ENCODE peak calls at places on chromosome 11, in six cellular contexts. One of them, this sample, is unnamed.

GRCh38 chr11:76095891-76096290 is 110.4 kb downstream of the WNT11 start:
- DNase-seq in neural progenitor cell: no peak
- DNase-seq in H1: no peak
- DNase-seq in astrocyte of the spinal cord: no peak
- DNase-seq in mammary epithelial cell: no peak
- DNase-seq in fibroblast of the aortic adventitia: no peak
- DNase-seq in this sample: no peak

GRCh38 chr11:21323617-21324016 is 654.2 kb downstream of the NELL1 start:
- DNase-seq in neural progenitor cell: peak
- DNase-seq in H1: no peak
- DNase-seq in mammary epithelial cell: no peak
- DNase-seq in fibroblast of the aortic adventitia: no peak
- DNase-seq in astrocyte of the spinal cord: no peak
- DNase-seq in this sample: no peak

GRCh38 chr11:92204731-92205130 is 19.9 kb upstream of the FAT3 start:
- DNase-seq in neural progenitor cell: no peak
- DNase-seq in fibroblast of the aortic adventitia: peak
- DNase-seq in H1: no peak
- DNase-seq in mammary epithelial cell: no peak
- DNase-seq in astrocyte of the spinal cord: peak
- DNase-seq in this sample: peak

GRCh38 chr11:69172674-69173073 is 16.9 kb downstream of the SMIM38 start:
- DNase-seq in neural progenitor cell: no peak
- DNase-seq in mammary epithelial cell: peak
- DNase-seq in H1: no peak
- DNase-seq in fibroblast of the aortic adventitia: no peak
- DNase-seq in astrocyte of the spinal cord: no peak
- DNase-seq in this sample: peak

GRCh38 chr11:76209671-76209955 is 3.3 kb upstream of the WNT11 start:
- DNase-seq in neural progenitor cell: no peak
- DNase-seq in astrocyte of the spinal cord: no peak
- DNase-seq in H1: no peak
- DNase-seq in fibroblast of the aortic adventitia: no peak
- DNase-seq in mammary epithelial cell: no peak
- DNase-seq in this sample: no peak

GRCh38 chr11:2092464-2092910 is 46.7 kb downstream of the IGF2 start:
- DNase-seq in H1: no peak
- DNase-seq in neural progenitor cell: no peak
- DNase-seq in astrocyte of the spinal cord: no peak
- DNase-seq in fibroblast of the aortic adventitia: no peak
- DNase-seq in mammary epithelial cell: no peak
- DNase-seq in this sample: no peak

GRCh38 chr11:15725246-15725645 is 610.5 kb downstream of the INSC start:
- DNase-seq in astrocyte of the spinal cord: no peak
- DNase-seq in mammary epithelial cell: no peak
- DNase-seq in fibroblast of the aortic adventitia: no peak
- DNase-seq in neural progenitor cell: no peak
- DNase-seq in H1: no peak
- DNase-seq in this sample: no peak

GRCh38 chr11:94493146-94493442 is 550 bp downstream of the MRE11 start:
- DNase-seq in mammary epithelial cell: no peak
- DNase-seq in fibroblast of the aortic adventitia: peak
- DNase-seq in neural progenitor cell: no peak
- DNase-seq in H1: no peak
- DNase-seq in astrocyte of the spinal cord: no peak
- DNase-seq in this sample: no peak

GRCh38 chr11:12636871-12637410 is 37.3 kb upstream of the TEAD1 start:
- DNase-seq in mammary epithelial cell: no peak
- DNase-seq in neural progenitor cell: no peak
- DNase-seq in fibroblast of the aortic adventitia: no peak
- DNase-seq in H1: no peak
- DNase-seq in astrocyte of the spinal cord: no peak
- DNase-seq in this sample: no peak

GRCh38 chr11:926341-926916 is 759 bp downstream of the AP2A2 start:
- DNase-seq in mammary epithelial cell: peak
- DNase-seq in H1: no peak
- DNase-seq in astrocyte of the spinal cord: peak
- DNase-seq in neural progenitor cell: peak
- DNase-seq in fibroblast of the aortic adventitia: peak
- DNase-seq in this sample: peak

GRCh38 chr11:78427615-78428272 is 10.1 kb upstream of the GAB2 start:
- DNase-seq in neural progenitor cell: no peak
- DNase-seq in fibroblast of the aortic adventitia: no peak
- DNase-seq in mammary epithelial cell: peak
- DNase-seq in astrocyte of the spinal cord: no peak
- DNase-seq in H1: no peak
- DNase-seq in this sample: no peak

GRCh38 chr11:97860237-97860636 is 1160.5 kb upstream of the CNTN5 start:
- DNase-seq in fibroblast of the aortic adventitia: peak
- DNase-seq in mammary epithelial cell: no peak
- DNase-seq in astrocyte of the spinal cord: no peak
- DNase-seq in H1: no peak
- DNase-seq in neural progenitor cell: no peak
- DNase-seq in this sample: peak

GRCh38 chr11:17479284-17480214 is 2.9 kb upstream of the ABCC8 start:
- DNase-seq in H1: peak
- DNase-seq in fibroblast of the aortic adventitia: peak
- DNase-seq in astrocyte of the spinal cord: peak
- DNase-seq in mammary epithelial cell: peak
- DNase-seq in neural progenitor cell: peak
- DNase-seq in this sample: peak

GRCh38 chr11:459511-460220 is 9.6 kb downstream of the PTDSS2 start:
- DNase-seq in fibroblast of the aortic adventitia: peak
- DNase-seq in neural progenitor cell: no peak
- DNase-seq in mammary epithelial cell: no peak
- DNase-seq in H1: no peak
- DNase-seq in astrocyte of the spinal cord: no peak
- DNase-seq in this sample: no peak

GRCh38 chr11:19673924-19674390 is 38.7 kb upstream of the NAV2 start:
- DNase-seq in astrocyte of the spinal cord: peak
- DNase-seq in neural progenitor cell: peak
- DNase-seq in fibroblast of the aortic adventitia: peak
- DNase-seq in mammary epithelial cell: no peak
- DNase-seq in H1: no peak
- DNase-seq in this sample: peak

GRCh38 chr11:15897211-15897960 is 459.0 kb downstream of the SOX6 start:
- DNase-seq in H1: no peak
- DNase-seq in astrocyte of the spinal cord: no peak
- DNase-seq in fibroblast of the aortic adventitia: peak
- DNase-seq in mammary epithelial cell: peak
- DNase-seq in neural progenitor cell: no peak
- DNase-seq in this sample: peak

GRCh38 chr11:32918427-32918826 is 25.8 kb downstream of the QSER1 start:
- DNase-seq in neural progenitor cell: no peak
- DNase-seq in mammary epithelial cell: peak
- DNase-seq in fibroblast of the aortic adventitia: no peak
- DNase-seq in H1: no peak
- DNase-seq in astrocyte of the spinal cord: no peak
- DNase-seq in this sample: no peak

GRCh38 chr11:66848671-66849500 is 5.6 kb downstream of the RCE1 start:
- DNase-seq in fibroblast of the aortic adventitia: no peak
- DNase-seq in neural progenitor cell: no peak
- DNase-seq in H1: no peak
- DNase-seq in mammary epithelial cell: no peak
- DNase-seq in astrocyte of the spinal cord: no peak
- DNase-seq in this sample: no peak

GRCh38 chr11:114440971-114441810 is 1.9 kb downstream of the REXO2 start:
- DNase-seq in fibroblast of the aortic adventitia: no peak
- DNase-seq in H1: no peak
- DNase-seq in astrocyte of the spinal cord: no peak
- DNase-seq in neural progenitor cell: no peak
- DNase-seq in mammary epithelial cell: no peak
- DNase-seq in this sample: peak

GRCh38 chr11:114440121-114440860 is 1.0 kb downstream of the REXO2 start:
- DNase-seq in fibroblast of the aortic adventitia: peak
- DNase-seq in H1: no peak
- DNase-seq in astrocyte of the spinal cord: no peak
- DNase-seq in mammary epithelial cell: no peak
- DNase-seq in neural progenitor cell: peak
- DNase-seq in this sample: peak

GRCh38 chr11:114438303-114438702 is 964 bp upstream of the REXO2 start:
- DNase-seq in neural progenitor cell: peak
- DNase-seq in fibroblast of the aortic adventitia: no peak
- DNase-seq in astrocyte of the spinal cord: no peak
- DNase-seq in H1: no peak
- DNase-seq in mammary epithelial cell: peak
- DNase-seq in this sample: peak

GRCh38 chr11:114441921-114442320 is 2.7 kb downstream of the REXO2 start:
- DNase-seq in H1: no peak
- DNase-seq in neural progenitor cell: no peak
- DNase-seq in mammary epithelial cell: no peak
- DNase-seq in fibroblast of the aortic adventitia: peak
- DNase-seq in astrocyte of the spinal cord: no peak
- DNase-seq in this sample: no peak

GRCh38 chr11:114439229-114440120 is at the start of gene REXO2:
- DNase-seq in H1: peak
- DNase-seq in fibroblast of the aortic adventitia: peak
- DNase-seq in mammary epithelial cell: peak
- DNase-seq in neural progenitor cell: peak
- DNase-seq in astrocyte of the spinal cord: peak
- DNase-seq in this sample: peak
- TF ChIP-seq CTCF in H1: no peak
- TF ChIP-seq CTCF in fibroblast of the aortic adventitia: peak
- TF ChIP-seq CTCF in mammary epithelial cell: peak
- TF ChIP-seq CTCF in neural progenitor cell: peak
- TF ChIP-seq CTCF in astrocyte of the spinal cord: peak
- TF ChIP-seq CTCF in this sample: peak

GRCh38 chr11:48109046-48109666 is 107.5 kb upstream of the OR4B1 start:
- DNase-seq in mammary epithelial cell: peak
- DNase-seq in fibroblast of the aortic adventitia: peak
- DNase-seq in astrocyte of the spinal cord: peak
- DNase-seq in H1: no peak
- DNase-seq in neural progenitor cell: peak
- DNase-seq in this sample: peak
- H3K4me3 ChIP-seq in mammary epithelial cell: no peak
- H3K4me3 ChIP-seq in fibroblast of the aortic adventitia: no peak
- H3K4me3 ChIP-seq in astrocyte of the spinal cord: no peak
- H3K4me3 ChIP-seq in H1: no peak
- H3K4me3 ChIP-seq in neural progenitor cell: peak
- H3K4me3 ChIP-seq in this sample: no peak

GRCh38 chr11:131223198-131223975 is 147.0 kb upstream of the NTM start:
- DNase-seq in H1: no peak
- DNase-seq in neural progenitor cell: no peak
- DNase-seq in astrocyte of the spinal cord: no peak
- DNase-seq in mammary epithelial cell: no peak
- DNase-seq in fibroblast of the aortic adventitia: no peak
- DNase-seq in this sample: no peak

GRCh38 chr11:131218542-131218941 is 151.9 kb upstream of the NTM start:
- DNase-seq in H1: no peak
- DNase-seq in fibroblast of the aortic adventitia: no peak
- DNase-seq in astrocyte of the spinal cord: no peak
- DNase-seq in mammary epithelial cell: no peak
- DNase-seq in neural progenitor cell: no peak
- DNase-seq in this sample: no peak

GRCh38 chr11:131217313-131218297 is 152.8 kb upstream of the NTM start:
- DNase-seq in neural progenitor cell: no peak
- DNase-seq in astrocyte of the spinal cord: no peak
- DNase-seq in fibroblast of the aortic adventitia: no peak
- DNase-seq in H1: no peak
- DNase-seq in mammary epithelial cell: no peak
- DNase-seq in this sample: no peak
- TF ChIP-seq CTCF in neural progenitor cell: peak
- TF ChIP-seq CTCF in astrocyte of the spinal cord: no peak
- TF ChIP-seq CTCF in fibroblast of the aortic adventitia: no peak
- TF ChIP-seq CTCF in H1: no peak
- TF ChIP-seq CTCF in mammary epithelial cell: peak
- TF ChIP-seq CTCF in this sample: no peak

DNA sequence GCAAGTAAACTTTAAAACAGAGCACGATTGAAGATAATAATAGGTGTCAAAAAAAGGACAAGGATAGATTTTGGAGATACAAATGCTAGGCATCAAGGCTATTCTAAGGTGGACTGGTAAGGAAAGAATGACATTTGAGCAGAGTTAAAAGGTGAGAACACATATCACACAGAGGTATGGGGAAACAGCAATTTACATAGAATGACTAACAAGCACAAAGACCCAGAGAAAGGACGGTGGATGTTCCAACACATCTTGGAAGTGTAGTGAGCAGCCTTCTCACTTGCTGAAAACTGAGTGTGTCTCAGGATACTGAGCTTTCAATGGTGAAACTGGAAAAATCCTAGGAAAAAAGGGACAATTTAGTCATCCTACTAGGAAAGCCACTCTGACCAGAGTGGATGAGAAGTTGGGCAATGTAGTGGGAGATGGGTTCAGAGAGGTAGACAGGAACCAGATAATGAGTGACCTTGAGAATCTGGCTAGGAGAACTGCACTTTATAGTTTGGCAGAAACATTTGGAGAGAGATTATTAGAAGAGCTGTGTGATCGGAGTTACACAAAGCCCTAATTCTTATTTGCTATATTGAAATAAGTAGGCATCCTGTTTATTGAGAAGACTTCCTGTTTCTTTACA is 706.0 kb downstream of the KCNA4 start:
- DNase-seq in astrocyte of the spinal cord: no peak
- DNase-seq in neural progenitor cell: no peak
- DNase-seq in fibroblast of the aortic adventitia: no peak
- DNase-seq in H1: no peak
- DNase-seq in mammary epithelial cell: peak
- DNase-seq in this sample: peak
- H3K4me3 ChIP-seq in astrocyte of the spinal cord: no peak
- H3K4me3 ChIP-seq in neural progenitor cell: no peak
- H3K4me3 ChIP-seq in fibroblast of the aortic adventitia: no peak
- H3K4me3 ChIP-seq in H1: no peak
- H3K4me3 ChIP-seq in mammary epithelial cell: no peak
- H3K4me3 ChIP-seq in this sample: no peak

GRCh38 chr11:133916790-133917440 is 39.9 kb downstream of the IGSF9B start:
- DNase-seq in fibroblast of the aortic adventitia: no peak
- DNase-seq in astrocyte of the spinal cord: no peak
- DNase-seq in H1: no peak
- DNase-seq in neural progenitor cell: no peak
- DNase-seq in mammary epithelial cell: no peak
- DNase-seq in this sample: no peak

GRCh38 chr11:133910101-133910500 is 46.7 kb downstream of the IGSF9B start:
- DNase-seq in fibroblast of the aortic adventitia: no peak
- DNase-seq in astrocyte of the spinal cord: no peak
- DNase-seq in mammary epithelial cell: no peak
- DNase-seq in H1: no peak
- DNase-seq in neural progenitor cell: no peak
- DNase-seq in this sample: no peak

GRCh38 chr11:133911169-133911568 is 45.6 kb downstream of the IGSF9B start:
- DNase-seq in fibroblast of the aortic adventitia: no peak
- DNase-seq in mammary epithelial cell: no peak
- DNase-seq in astrocyte of the spinal cord: no peak
- DNase-seq in neural progenitor cell: no peak
- DNase-seq in H1: no peak
- DNase-seq in this sample: no peak

GRCh38 chr11:133917921-133918605 is 38.7 kb downstream of the IGSF9B start:
- DNase-seq in fibroblast of the aortic adventitia: no peak
- DNase-seq in neural progenitor cell: peak
- DNase-seq in mammary epithelial cell: no peak
- DNase-seq in astrocyte of the spinal cord: no peak
- DNase-seq in H1: no peak
- DNase-seq in this sample: no peak

GRCh38 chr11:133913761-133914160 is 43.0 kb downstream of the IGSF9B start:
- DNase-seq in neural progenitor cell: no peak
- DNase-seq in astrocyte of the spinal cord: no peak
- DNase-seq in fibroblast of the aortic adventitia: no peak
- DNase-seq in mammary epithelial cell: no peak
- DNase-seq in H1: no peak
- DNase-seq in this sample: no peak
- TF ChIP-seq CTCF in neural progenitor cell: no peak
- TF ChIP-seq CTCF in astrocyte of the spinal cord: no peak
- TF ChIP-seq CTCF in fibroblast of the aortic adventitia: no peak
- TF ChIP-seq CTCF in mammary epithelial cell: no peak
- TF ChIP-seq CTCF in H1: no peak
- TF ChIP-seq CTCF in this sample: no peak

GRCh38 chr11:45362636-45363035 is 76.5 kb upstream of the SYT13 start:
- DNase-seq in mammary epithelial cell: no peak
- DNase-seq in H1: no peak
- DNase-seq in neural progenitor cell: no peak
- DNase-seq in astrocyte of the spinal cord: no peak
- DNase-seq in fibroblast of the aortic adventitia: no peak
- DNase-seq in this sample: no peak
- H3K4me3 ChIP-seq in mammary epithelial cell: no peak
- H3K4me3 ChIP-seq in H1: no peak
- H3K4me3 ChIP-seq in neural progenitor cell: no peak
- H3K4me3 ChIP-seq in astrocyte of the spinal cord: no peak
- H3K4me3 ChIP-seq in fibroblast of the aortic adventitia: no peak
- H3K4me3 ChIP-seq in this sample: no peak

This sample was measured in fibroblast of pulmonary artery.